ENCODE peak calls at places on chromosomes 1 and 21, in four cellular contexts. E, T, I and D are unnamed samples.

GRCh38 chr1:64183380-64183984 is 19.9 kb upstream of the UBE2U start:
- DNase-seq in T (no peak), E (no peak), I (peak), D (no peak)

GRCh38 chr21:35163381-35163780 is 114.3 kb upstream of the RUNX1 start:
- DNase-seq in E (no peak), I (peak), T (no peak), D (no peak)

GRCh38 chr1:15151377-15151806 is 2.2 kb upstream of the TMEM51 start:
- DNase-seq in T (no peak), E (no peak), I (no peak), D (no peak)

GRCh38 chr1:183310753-183311465 is 107.3 kb downstream of the NMNAT2 start:
- DNase-seq in E (no peak), I (no peak), T (no peak), D (no peak)

GRCh38 chr1:107851418-107851817 is 113.6 kb downstream of the VAV3 start:
- DNase-seq in I (no peak), T (no peak), E (no peak), D (no peak)

GRCh38 chr1:95021794-95022193 is 51.0 kb downstream of the ALG14 start:
- DNase-seq in I (peak), E (no peak), T (no peak), D (no peak)

GRCh38 chr1:171935664-171936063 is 94.4 kb downstream of the DNM3 start:
- DNase-seq in T (no peak), E (no peak), I (no peak), D (no peak)

GRCh38 chr1:77834771-77835334 is 53.6 kb upstream of the NEXN start:
- DNase-seq in I (peak), E (no peak), T (no peak), D (no peak)

GRCh38 chr1:184110253-184111204 is 59.0 kb downstream of the TSEN15 start:
- DNase-seq in E (no peak), I (no peak), T (no peak), D (no peak)

GRCh38 chr21:34593423-34593822 is 21.5 kb downstream of the RCAN1 start:
- DNase-seq in I (no peak), T (no peak), E (no peak), D (no peak)

GRCh38 chr1:97392701-97393100 is 528.1 kb downstream of the DPYD start:
- DNase-seq in I (no peak), E (no peak), T (no peak), D (no peak)

GRCh38 chr1:180156201-180156600 is 1.5 kb downstream of the QSOX1 start:
- DNase-seq in E (no peak), I (peak), T (no peak), D (no peak)

GRCh38 chr1:5683446-5683845 is 308.8 kb downstream of the NPHP4 start:
- DNase-seq in T (no peak), I (no peak), E (no peak), D (no peak)

GRCh38 chr1:87515781-87516180 is 187.1 kb downstream of the LMO4 start:
- DNase-seq in E (no peak), T (no peak), I (peak), D (no peak)

GRCh38 chr1:116379674-116380498 is 6.8 kb downstream of the ATP1A1 start:
- DNase-seq in I (no peak), E (no peak), T (no peak), D (no peak)

GRCh38 chr1:44346184-44346583 is 8.9 kb downstream of the ERI3 start:
- DNase-seq in E (no peak), T (no peak), I (no peak), D (no peak)

GRCh38 chr1:34924759-34925555 is 4.5 kb downstream of the DLGAP3 start:
- DNase-seq in I (peak), E (peak), T (peak), D (no peak)

GRCh38 chr1:228397454-228397786 is 9.2 kb downstream of the TRIM11 start:
- DNase-seq in T (no peak), E (no peak), I (no peak), D (no peak)

GRCh38 chr1:185156321-185156853 is 366 bp downstream of the TRMT1L start:
- DNase-seq in T (no peak), I (no peak), E (no peak), D (no peak)

GRCh38 chr1:66685670-66686069 is 66.6 kb upstream of the DYNLT5 start:
- DNase-seq in I (peak), E (no peak), T (no peak), D (no peak)

GRCh38 chr1:151325646-151326429 is 1.4 kb downstream of the PI4KB start:
- DNase-seq in E (no peak), I (peak), T (no peak), D (no peak)

GRCh38 chr1:46724991-46725735 is 6.2 kb upstream of the EFCAB14 start:
- DNase-seq in T (peak), E (peak), I (peak), D (peak)

GRCh38 chr1:6235302-6235680 is 473 bp downstream of the ICMT start:
- DNase-seq in T (no peak), I (no peak), E (no peak), D (no peak)

GRCh38 chr1:185487030-185487429 is 170.0 kb upstream of the IVNS1ABP start:
- DNase-seq in I (no peak), E (no peak), T (no peak), D (no peak)